ENCODE peak calls at places on chromosomes 1 and 21, in five cellular contexts. N is prostate gland, Z is heart right ventricle, Y is mesendoderm, S is HFF-Myc. A is an unnamed sample.

GRCh38 chr21:44696572-44696971 is 400 bp upstream of the KRTAP10-12 start:
- DNase-seq in N (no peak), Z (no peak), Y (no peak), S (no peak), A (no peak)

GRCh38 chr1:223700942-223701637 is 11.2 kb upstream of the CAPN2 start:
- DNase-seq in N (no peak), Z (no peak), Y (peak), S (peak), A (no peak)

GRCh38 chr21:43956019-43956666 is 56.0 kb upstream of the TRAPPC10 start:
- DNase-seq in N (no peak), Z (no peak), Y (no peak), S (no peak), A (no peak)

GRCh38 chr1:118963138-118963455 is 25.0 kb downstream of the TBX15 start:
- DNase-seq in N (no peak), Z (no peak), Y (no peak), S (no peak), A (no peak)

GRCh38 chr1:203665986-203666385 is 39.4 kb downstream of the ATP2B4 start:
- DNase-seq in N (no peak), Z (no peak), Y (no peak), S (no peak), A (no peak)

GRCh38 chr21:17712887-17713286 is 100.2 kb upstream of the BTG3 start:
- DNase-seq in N (no peak), Z (no peak), Y (no peak), S (no peak), A (no peak)

GRCh38 chr1:210653771-210654170 is 325.1 kb downstream of the HHAT start:
- DNase-seq in N (no peak), Z (no peak), Y (peak), S (no peak), A (no peak)

GRCh38 chr21:44440241-44441040 is 14.9 kb upstream of the LRRC3 start:
- DNase-seq in N (no peak), Z (no peak), Y (no peak), S (no peak), A (no peak)

GRCh38 chr1:147526501-147526900 is 14.8 kb upstream of the BCL9 start:
- DNase-seq in N (no peak), Z (no peak), Y (peak), S (no peak), A (no peak)

GRCh38 chr1:227869851-227870305 is 54.4 kb downstream of the PRSS38 start:
- DNase-seq in N (no peak), Z (no peak), Y (no peak), S (peak), A (no peak)

GRCh38 chr1:111666828-111667227 is 47.2 kb downstream of the RAP1A start:
- DNase-seq in N (no peak), Z (no peak), Y (no peak), S (no peak), A (no peak)

GRCh38 chr1:208149213-208149612 is 95.0 kb downstream of the PLXNA2 start:
- DNase-seq in N (no peak), Z (no peak), Y (no peak), S (no peak), A (no peak)

GRCh38 chr1:198901280-198901679 is 262.4 kb downstream of the PTPRC start:
- DNase-seq in N (no peak), Z (no peak), Y (no peak), S (no peak), A (no peak)

GRCh38 chr1:172909606-172910326 is 141.0 kb downstream of the TNFSF18 start:
- DNase-seq in N (no peak), Z (no peak), Y (peak), S (peak), A (no peak)

GRCh38 chr1:167629681-167630567 is at the start of gene RCSD1:
- DNase-seq in N (no peak), Z (peak), Y (peak), S (no peak), A (no peak)

GRCh38 chr1:62784509-62785365 is 805 bp downstream of the ATG4C start:
- DNase-seq in N (no peak), Z (no peak), Y (no peak), S (no peak), A (no peak)

GRCh38 chr1:23931481-23931880 is 18.3 kb upstream of the CNR2 start:
- DNase-seq in N (no peak), Z (no peak), Y (no peak), S (no peak), A (no peak)

GRCh38 chr1:240151126-240151735 is 59.5 kb downstream of the FMN2 start:
- DNase-seq in N (no peak), Z (no peak), Y (no peak), S (no peak), A (no peak)

GRCh38 chr1:110136911-110137310 is 13.4 kb upstream of the SLC6A17 start:
- DNase-seq in N (no peak), Z (peak), Y (peak), S (no peak), A (no peak)

GRCh38 chr1:103547840-103548239 is 22.3 kb downstream of the RNPC3 start:
- DNase-seq in N (no peak), Z (no peak), Y (no peak), S (no peak), A (no peak)